ENCODE peak calls at places on chromosomes 6 and 20, in nine cellular contexts. U, N, V, Q, K, T, B, E and O are unnamed samples.

GRCh38 chr6:4327841-4328240 is 192.5 kb upstream of the ECI2 start:
- DNase-seq in N (no peak), B (no peak), Q (no peak), U (no peak), E (no peak), V (no peak), K (no peak), T (no peak), O (no peak)

GRCh38 chr6:109388265-109388664 is 6.0 kb upstream of the CD164 start:
- DNase-seq in T (no peak), U (no peak), V (no peak), K (no peak), Q (no peak), E (no peak), B (no peak), N (no peak), O (no peak)

GRCh38 chr6:147531321-147531720 is 22.8 kb downstream of the SAMD5 start:
- DNase-seq in Q (no peak), N (no peak), E (no peak), K (no peak), U (no peak), V (no peak), B (no peak), T (no peak), O (no peak)

GRCh38 chr6:7587631-7588100 is 2.3 kb upstream of the SNRNP48 start:
- DNase-seq in Q (no peak), B (peak; percentile 64), N (no peak), E (no peak), U (no peak), V (peak; percentile 56), T (peak; percentile 29), K (no peak), O (no peak)

GRCh38 chr6:159038914-159039884 is 5.6 kb downstream of the TAGAP start:
- DNase-seq in U (peak; percentile 39), T (no peak), B (peak; percentile 45), N (no peak), V (peak; percentile 64), E (no peak), K (no peak), Q (no peak), O (no peak)

GRCh38 chr6:44058617-44059358 is 68.5 kb downstream of the MRPL14 start:
- DNase-seq in T (no peak), U (no peak), B (peak; percentile 99), N (peak; percentile 95), K (no peak), V (peak; percentile 100), Q (peak; percentile 85), E (peak; percentile 86), O (no peak)

GRCh38 chr20:37513764-37514359 is 7.2 kb upstream of the NNAT start:
- DNase-seq in N (peak; percentile 8), E (no peak), K (no peak), V (no peak), Q (no peak), B (no peak), T (peak; percentile 26), U (no peak), O (no peak)

GRCh38 chr20:53691811-53692192 is 98.2 kb upstream of the ZNF217 start:
- DNase-seq in U (no peak), Q (no peak), E (no peak), B (no peak), V (no peak), T (no peak), N (no peak), K (no peak), O (no peak)

GRCh38 chr6:109308018-109308492 is 74.2 kb downstream of the CD164 start:
- DNase-seq in E (no peak), V (peak; percentile 79), Q (no peak), T (no peak), N (peak; percentile 91), U (no peak), K (no peak), B (peak; percentile 67), O (no peak)

GRCh38 chr20:64140956-64141355 is 23.3 kb upstream of the MYT1 start:
- DNase-seq in K (no peak), N (peak; percentile 49), B (no peak), T (no peak), V (no peak), Q (no peak), U (no peak), E (no peak), O (no peak)

GRCh38 chr20:6058684-6059295 is 4.9 kb upstream of the LRRN4 start:
- DNase-seq in B (no peak), E (no peak), U (no peak), V (peak; percentile 26), Q (no peak), K (peak; percentile 97), N (peak; percentile 65), T (no peak), O (no peak)

GRCh38 chr20:47336013-47336754 is 20.3 kb downstream of the ZMYND8 start:
- DNase-seq in N (no peak), U (no peak), K (no peak), Q (no peak), T (no peak), E (no peak), V (no peak), B (peak; percentile 73), O (no peak)

GRCh38 chr6:5082487-5083306 is 2.4 kb upstream of the PPP1R3G start:
- DNase-seq in Q (no peak), T (no peak), E (no peak), U (no peak), B (peak; percentile 93), K (no peak), V (peak; percentile 97), N (peak; percentile 95), O (no peak)

GRCh38 chr6:37018152-37019064 is 13.0 kb downstream of the FGD2 start:
- DNase-seq in U (peak; percentile 95), E (peak; percentile 92), N (peak; percentile 98), B (peak; percentile 95), T (peak; percentile 92), Q (peak; percentile 70), V (peak; percentile 87), K (peak; percentile 92), O (peak; percentile 64)

GRCh38 chr20:41854765-41855164 is 236.6 kb upstream of the CHD6 start:
- DNase-seq in N (no peak), K (peak; percentile 34), T (no peak), V (peak; percentile 63), U (no peak), Q (no peak), E (no peak), B (no peak), O (no peak)

GRCh38 chr20:651713-652610 is 1.0 kb downstream of the SRXN1 start:
- DNase-seq in B (no peak), E (peak; percentile 25), N (no peak), V (peak; percentile 17), T (peak; percentile 47), Q (no peak), K (no peak), U (no peak), O (no peak)

GRCh38 chr20:63532449-63532971 is 4.7 kb downstream of the PTK6 start:
- DNase-seq in U (peak; percentile 5), Q (no peak), E (no peak), N (no peak), B (peak; percentile 51), T (no peak), K (no peak), V (no peak), O (no peak)

GRCh38 chr6:66993272-66993671 is 1286.2 kb upstream of the EYS start:
- DNase-seq in E (no peak), Q (no peak), V (no peak), T (no peak), K (no peak), N (no peak), U (no peak), B (no peak), O (no peak)

GRCh38 chr6:7156666-7157278 is 49.0 kb downstream of the RREB1 start:
- DNase-seq in V (peak; percentile 73), U (no peak), Q (no peak), E (no peak), T (no peak), N (no peak), K (no peak), B (no peak), O (no peak)

GRCh38 chr20:64237316-64237715 is 18.2 kb upstream of the PCMTD2 start:
- DNase-seq in B (no peak), V (no peak), E (no peak), K (no peak), T (no peak), Q (no peak), N (no peak), U (no peak), O (no peak)

GRCh38 chr6:9138856-9139426 is 703.6 kb upstream of the SLC35B3 start:
- DNase-seq in V (no peak), K (peak; percentile 47), T (no peak), E (no peak), Q (no peak), U (no peak), N (no peak), B (no peak), O (no peak)

GRCh38 chr20:62066339-62066982 is 780 bp upstream of the TAF4 start:
- DNase-seq in B (peak; percentile 84), U (peak; percentile 58), Q (no peak), T (peak; percentile 86), V (peak; percentile 67), K (peak; percentile 88), N (peak; percentile 91), E (peak; percentile 56), O (no peak)

GRCh38 chr20:49219924-49220831 is 962 bp downstream of the DDX27 start:
- DNase-seq in V (no peak), T (no peak), U (no peak), E (no peak), B (no peak), N (no peak), K (no peak), Q (no peak), O (no peak)

GRCh38 chr20:1396264-1396663 is 3.4 kb upstream of the FKBP1A start:
- DNase-seq in K (no peak), N (no peak), Q (no peak), V (no peak), B (no peak), U (no peak), T (no peak), E (peak; percentile 71), O (no peak)

GRCh38 chr6:41286544-41287346 is at the start of gene TREM1:
- DNase-seq in Q (no peak), T (no peak), N (no peak), K (peak; percentile 35), V (peak; percentile 40), B (peak; percentile 67), U (no peak), E (no peak), O (no peak)

GRCh38 chr20:16966276-16966880 is 218.2 kb downstream of the OTOR start:
- DNase-seq in Q (no peak), B (no peak), N (no peak), V (peak; percentile 57), T (no peak), U (no peak), E (no peak), K (peak; percentile 21), O (peak; percentile 62)

GRCh38 chr6:39137235-39137634 is 22.2 kb upstream of the SAYSD1 start:
- DNase-seq in U (peak; percentile 69), N (no peak), E (peak; percentile 69), T (no peak), Q (no peak), V (peak; percentile 42), B (peak; percentile 71), K (no peak), O (no peak)

GRCh38 chr20:25987073-25987927 is 290.6 kb upstream of the ZNF337 start:
- DNase-seq in V (peak; percentile 43), T (peak; percentile 69), U (peak; percentile 52), Q (no peak), K (peak; percentile 87), B (peak; percentile 87), E (peak; percentile 47), N (peak; percentile 87), O (no peak)

GRCh38 chr6:129370268-129370916 is 339.6 kb downstream of the ARHGAP18 start:
- DNase-seq in K (peak; percentile 59), U (peak; percentile 46), Q (peak; percentile 18), V (peak; percentile 53), T (peak; percentile 91), B (peak; percentile 56), E (peak; percentile 75), N (no peak), O (peak; percentile 77)

GRCh38 chr6:141445928-141446628 is 686.6 kb upstream of the GJE1 start:
- DNase-seq in V (no peak), Q (no peak), B (no peak), N (no peak), K (no peak), E (no peak), T (no peak), U (no peak), O (no peak)